ENCODE peak calls at places on chromosomes 6 and 20, in six cellular contexts. I, T, V, X, U and J are unnamed samples.

GRCh38 chr6:106300944-106301343 is 24.6 kb downstream of the ATG5 start:
- DNase-seq in I (no peak), T (no peak), V (no peak), X (no peak), U (no peak), J (no peak)

GRCh38 chr20:23655551-23656211 is 17.9 kb upstream of the CST3 start:
- DNase-seq in I (peak; percentile 53), T (peak; percentile 64), V (no peak), X (peak; percentile 66), U (peak; percentile 71), J (peak; percentile 56)

GRCh38 chr6:35453236-35453635 is 1.1 kb downstream of the FANCE start:
- DNase-seq in I (no peak), T (no peak), V (no peak), X (no peak), U (no peak), J (no peak)

GRCh38 chr20:20396794-20397193 is 28.9 kb downstream of the INSM1 start:
- DNase-seq in I (no peak), T (no peak), V (no peak), X (no peak), U (no peak), J (no peak)

GRCh38 chr20:44342240-44342639 is 5.4 kb downstream of the R3HDML start:
- DNase-seq in I (no peak), T (no peak), V (no peak), X (no peak), U (no peak), J (no peak)

GRCh38 chr6:53171605-53172467 is 23.2 kb upstream of the GCM1 start:
- DNase-seq in I (peak; percentile 86), T (peak; percentile 92), V (peak; percentile 92), X (peak; percentile 86), U (peak; percentile 90), J (peak; percentile 90)

GRCh38 chr20:40275738-40276137 is 413.3 kb downstream of the MAFB start:
- DNase-seq in I (no peak), T (no peak), V (no peak), X (no peak), U (no peak), J (no peak)

GRCh38 chr20:53894707-53895384 is 175.5 kb downstream of the BCAS1 start:
- DNase-seq in I (no peak), T (no peak), V (no peak), X (no peak), U (no peak), J (no peak)

GRCh38 chr6:4370066-4370465 is 234.7 kb upstream of the ECI2 start:
- DNase-seq in I (no peak), T (no peak), V (no peak), X (no peak), U (no peak), J (no peak)

GRCh38 chr6:56772737-56773184 is 130.1 kb upstream of the DST start:
- DNase-seq in I (peak; percentile 35), T (no peak), V (no peak), X (peak; percentile 29), U (no peak), J (no peak)

GRCh38 chr20:17875106-17875980 is 93.3 kb downstream of the SNX5 start:
- DNase-seq in I (peak; percentile 79), T (peak; percentile 82), V (no peak), X (peak; percentile 56), U (peak; percentile 57), J (no peak)

GRCh38 chr6:89297695-89298351 is 17.3 kb downstream of the GABRR2 start:
- DNase-seq in I (peak; percentile 73), T (no peak), V (no peak), X (peak; percentile 82), U (no peak), J (no peak)

DNA sequence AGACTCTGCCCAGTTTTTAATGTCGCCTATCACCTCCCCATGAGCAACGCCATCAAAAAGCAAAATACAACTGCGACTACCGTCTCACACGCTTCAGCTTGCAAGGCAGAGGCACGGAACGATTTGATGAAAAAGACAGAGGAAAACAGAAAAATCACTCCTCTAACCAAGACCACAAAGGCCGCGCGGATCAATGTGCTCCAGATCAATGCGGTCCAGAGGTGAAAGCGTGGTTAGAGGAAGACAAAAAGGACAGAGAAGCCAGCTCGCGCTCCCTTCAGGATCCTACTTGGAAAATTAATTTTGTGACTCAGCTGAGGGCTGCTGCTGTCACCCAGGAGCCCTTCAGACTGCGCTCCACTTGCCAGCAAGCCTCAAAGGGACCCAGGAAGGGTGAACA is 140.1 kb upstream of the RPS6KA2 start:
- DNase-seq in I (no peak), T (no peak), V (no peak), X (no peak), U (no peak), J (no peak)
- H3K27ac ChIP-seq in I (no peak overlapping the region), T (no peak overlapping the region), V (no peak overlapping the region), X (no peak overlapping the region), U (no peak overlapping the region), J (no peak overlapping the region)

DNA sequence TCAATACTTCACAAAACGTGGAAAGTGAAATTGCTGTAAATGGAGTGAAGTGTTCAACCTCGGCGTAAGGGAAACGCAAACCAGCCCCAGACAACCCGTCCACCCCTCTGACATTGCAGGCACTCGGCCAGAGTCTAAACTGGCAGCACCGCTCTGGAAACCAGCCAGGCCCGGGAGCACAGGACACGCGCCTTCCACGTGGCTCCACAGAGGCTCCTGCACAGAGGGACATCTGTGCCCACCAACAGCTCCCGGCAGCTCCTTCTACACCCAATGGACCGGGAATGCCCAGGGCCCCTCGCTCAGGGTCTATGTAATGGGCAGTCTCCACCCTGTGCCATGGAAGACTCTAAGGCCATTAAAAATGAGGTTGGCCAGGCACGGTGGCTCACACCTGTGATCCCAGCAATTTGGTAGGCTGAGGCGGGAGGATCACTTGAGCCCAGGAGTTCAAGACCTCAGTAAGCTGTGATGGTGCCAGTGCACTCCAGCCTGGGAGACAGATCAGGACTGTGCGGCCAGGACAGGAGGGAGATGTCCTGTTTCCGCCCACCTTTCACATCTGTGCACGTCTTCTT is 3.4 kb upstream of the HELZ2 start:
- DNase-seq in I (no peak), T (no peak), V (no peak), X (peak; percentile 78), U (peak; percentile 80), J (no peak)
- TF ChIP-seq CTCF in I (no peak), T (no peak), V (no peak), X (no peak), U (no peak), J (no peak)

DNA sequence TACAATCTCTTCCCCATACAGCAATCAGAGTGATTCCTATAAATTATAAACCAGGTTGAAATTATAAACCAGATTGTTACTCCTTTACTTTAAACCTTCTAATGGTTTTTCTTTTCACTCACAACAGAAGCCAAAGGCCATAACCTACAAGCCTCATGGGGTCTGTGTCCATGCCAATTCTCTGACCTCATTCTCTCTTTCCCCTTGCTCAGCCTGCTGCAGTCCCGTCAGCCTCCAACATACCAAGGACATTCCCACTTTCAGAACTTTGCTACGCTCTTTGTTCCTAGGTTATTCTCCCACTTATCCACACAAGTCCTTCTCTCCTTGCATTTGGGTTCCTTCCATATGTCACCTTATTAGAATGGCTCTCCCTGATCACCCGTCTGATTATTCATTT is 277.9 kb upstream of the TCF21 start:
- DNase-seq in I (no peak), T (no peak), V (no peak), X (peak; percentile 7), U (no peak), J (no peak)
- H3K27ac ChIP-seq in I (no peak overlapping the region), T (no peak overlapping the region), V (no peak overlapping the region), X (no peak overlapping the region), U (no peak overlapping the region), J (no peak overlapping the region)

GRCh38 chr20:55415567-55416142 is 589.7 kb downstream of the CBLN4 start:
- DNase-seq in I (no peak), T (no peak), V (no peak), X (no peak), U (no peak), J (no peak)
- TF ChIP-seq CTCF in I (no peak), T (no peak), V (no peak), X (no peak), U (peak; percentile 31), J (peak; percentile 51)

DNA sequence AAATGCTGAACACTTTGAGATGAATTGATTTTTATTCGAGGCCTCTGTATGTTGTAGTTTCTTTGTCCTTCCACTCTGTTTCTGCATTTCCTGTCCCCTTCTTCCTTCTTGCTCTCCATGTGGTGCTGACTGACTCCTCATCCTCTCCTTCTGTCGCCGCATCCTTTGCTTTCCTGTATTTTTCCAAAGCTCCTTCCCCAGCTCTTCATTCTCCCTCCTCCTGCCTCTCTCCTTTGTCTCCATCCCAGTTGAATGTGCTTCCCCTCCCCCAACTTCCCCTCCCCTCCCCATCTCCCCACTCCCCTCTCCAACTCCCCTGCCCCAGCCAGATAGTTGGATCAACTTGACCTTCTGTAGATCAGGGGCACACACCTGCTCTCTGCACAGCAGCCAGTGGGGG is 2.6 kb upstream of the KCNK5 start:
- DNase-seq in I (no peak), T (no peak), V (no peak), X (no peak), U (no peak), J (no peak)
- H3K27ac ChIP-seq in I (no peak overlapping the region), T (no peak overlapping the region), V (no peak overlapping the region), X (no peak overlapping the region), U (no peak overlapping the region), J (no peak overlapping the region)

DNA sequence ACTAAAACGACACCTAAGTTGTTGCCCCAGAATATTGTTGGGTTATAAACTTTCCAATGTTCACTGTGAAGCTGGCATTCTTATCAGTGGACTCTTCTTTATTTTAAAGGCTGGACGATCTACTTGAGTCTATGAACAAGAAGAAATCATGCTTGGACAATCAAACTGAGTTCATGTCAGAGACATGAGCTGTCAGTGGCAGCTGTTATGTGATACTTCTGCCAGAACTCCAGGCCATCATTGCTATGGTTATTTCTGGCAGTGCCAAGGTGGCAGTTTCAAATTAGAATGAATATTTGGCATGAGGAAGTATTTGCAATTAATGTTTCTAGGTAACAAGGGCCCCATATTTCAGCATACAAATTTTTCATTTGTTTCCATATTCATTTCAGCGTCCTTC is 417.3 kb downstream of the LMBRD1 start:
- DNase-seq in I (no peak), T (no peak), V (no peak), X (no peak), U (no peak), J (peak; percentile 47)
- TF ChIP-seq CTCF in I (no peak), T (no peak), V (no peak), X (no peak), U (no peak), J (no peak)

GRCh38 chr20:63568170-63568981 is 5.7 kb downstream of the HELZ2 start:
- DNase-seq in I (no peak), T (no peak), V (no peak), X (no peak), U (no peak), J (no peak)
- H3K27ac ChIP-seq in I (no peak overlapping the region), T (peak overlapping the region; percentile 46), V (no peak overlapping the region), X (no peak overlapping the region), U (no peak overlapping the region), J (no peak overlapping the region)